ENCODE peak calls at places on chromosomes 4 and X, in ten cellular contexts. W is prostate gland; K is K562; M is activated T-cell treated with anti-CD3 and anti-CD28 coated beads for 24 hours; R is kidney glomerular epithelial cell; A is NCI-H510A; I is activated CD4-positive, alpha-beta T cell treated with anti-CD3 and anti-CD28 coated beads for 24 hours; Y is SK-N-SH; J is glutamatergic neuron; T is ecto neural progenitor cell. D is an unnamed sample.

GRCh38 chrX:69133561-69134542 is 31.4 kb downstream of the PJA1 start:
- DNase-seq in W (peak), K (peak), M (no peak), R (peak), A (peak), I (no peak), Y (peak), J (peak), T (peak), D (peak)

GRCh38 chr4:185201983-185202962 is 1.5 kb downstream of the CFAP97 start:
- DNase-seq in W (no peak), K (peak), M (no peak), R (no peak), A (peak), I (no peak), Y (peak), J (no peak), T (no peak), D (peak)

GRCh38 chr4:47213539-47213938 is 182.2 kb downstream of the GABRB1 start:
- DNase-seq in W (no peak), K (no peak), M (no peak), R (no peak), A (no peak), I (no peak), Y (no peak), J (no peak), T (no peak), D (no peak)

GRCh38 chr4:102163404-102164140 is 181.7 kb downstream of the SLC39A8 start:
- DNase-seq in W (no peak), K (peak), M (no peak), R (no peak), A (no peak), I (no peak), Y (no peak), J (no peak), T (no peak), D (no peak)

GRCh38 chr4:152100378-152101201 is 339.8 kb upstream of the GATB start:
- DNase-seq in W (no peak), K (no peak), M (peak), R (no peak), A (no peak), I (peak), Y (no peak), J (no peak), T (no peak), D (no peak)

GRCh38 chrX:1207496-1208025 is 4.9 kb downstream of the CRLF2 start:
- DNase-seq in W (no peak), K (no peak), M (no peak), R (no peak), A (no peak), I (no peak), Y (no peak), J (no peak), T (no peak), D (no peak)

GRCh38 chr4:187141101-187141500 is 417.4 kb upstream of the FAT1 start:
- DNase-seq in W (no peak), K (no peak), M (no peak), R (peak), A (no peak), I (no peak), Y (no peak), J (no peak), T (no peak), D (no peak)

GRCh38 chr4:153651961-153652784 is 31.9 kb upstream of the TLR2 start:
- DNase-seq in W (no peak), K (no peak), M (no peak), R (no peak), A (no peak), I (no peak), Y (no peak), J (no peak), T (no peak), D (no peak)

GRCh38 chr4:98745372-98745771 is 87.0 kb upstream of the TSPAN5 start:
- DNase-seq in W (no peak), K (peak), M (no peak), R (no peak), A (no peak), I (no peak), Y (peak), J (no peak), T (no peak), D (peak)

GRCh38 chrX:39645059-39645895 is 452.5 kb downstream of the BCOR start:
- DNase-seq in W (no peak), K (peak), M (no peak), R (no peak), A (no peak), I (no peak), Y (no peak), J (no peak), T (peak), D (peak)

GRCh38 chr4:64538219-64538618 is 129.0 kb upstream of the TECRL start:
- DNase-seq in W (no peak), K (no peak), M (no peak), R (no peak), A (no peak), I (no peak), Y (no peak), J (peak), T (no peak), D (no peak)

GRCh38 chrX:71199252-71199651 is 23.8 kb upstream of the GJB1 start:
- DNase-seq in W (no peak), K (no peak), M (no peak), R (no peak), A (no peak), I (no peak), Y (no peak), J (no peak), T (no peak), D (no peak)

GRCh38 chr4:150591284-150591874 is 9.4 kb downstream of the MAB21L2 start:
- DNase-seq in W (no peak), K (no peak), M (no peak), R (no peak), A (peak), I (no peak), Y (no peak), J (peak), T (peak), D (no peak)

D was measured in cardiac fibroblast.